ENCODE peak calls at places on chromosomes 5 and 9, in eight cellular contexts. V is AG09309; M is hypothalamus; R is uterus; Q is Ammon's horn; F is H9; P is astrocyte of the hippocampus; Y is activated CD8-positive, alpha-beta T cell treated with anti-CD3 and anti-CD28 coated beads, Interleukin-2, amount 10 ng/mL, durations not matched to agents 7 days and 5 days. I is an unnamed sample.

GRCh38 chr5:131628990-131629389 is 6.0 kb downstream of the RAPGEF6 start:
- DNase-seq in Y (no peak), M (no peak), Q (no peak), P (no peak), F (no peak), R (no peak), V (no peak), I (no peak)

GRCh38 chr5:108093186-108093585 is 288.7 kb downstream of the FBXL17 start:
- DNase-seq in R (no peak), V (no peak), Y (no peak), F (no peak), M (no peak), Q (no peak), P (peak), I (no peak)

GRCh38 chr9:131441441-131441840 is 47.6 kb downstream of the PRRC2B start:
- DNase-seq in P (no peak), Q (no peak), M (no peak), F (no peak), R (no peak), V (no peak), Y (no peak), I (no peak)

GRCh38 chr5:127928053-127928452 is 155.5 kb upstream of the SLC12A2 start:
- DNase-seq in V (no peak), Q (no peak), F (no peak), R (no peak), P (no peak), Y (no peak), M (no peak), I (no peak)

GRCh38 chr5:77356740-77357139 is 135.4 kb downstream of the WDR41 start:
- DNase-seq in V (peak), Q (no peak), M (no peak), Y (no peak), R (no peak), P (peak), F (no peak), I (no peak)

GRCh38 chr5:41788800-41789395 is 81.3 kb downstream of the OXCT1 start:
- DNase-seq in P (peak), R (no peak), Q (no peak), V (no peak), Y (no peak), F (no peak), M (no peak), I (no peak)

GRCh38 chr9:79049371-79049770 is 522.4 kb upstream of the TLE4 start:
- DNase-seq in Q (no peak), F (no peak), Y (no peak), V (no peak), M (no peak), P (no peak), R (no peak), I (no peak)

GRCh38 chr5:111453290-111453689 is 59.0 kb downstream of the STARD4 start:
- DNase-seq in M (no peak), Y (no peak), P (peak), V (no peak), F (no peak), Q (no peak), R (no peak), I (no peak)

GRCh38 chr5:93307557-93307956 is 273.5 kb downstream of the NR2F1-AS1 start:
- DNase-seq in R (no peak), P (no peak), V (peak), Y (no peak), Q (no peak), F (no peak), M (no peak), I (peak)

GRCh38 chr9:110588296-110588695 is 8.8 kb upstream of the SVEP1 start:
- DNase-seq in F (no peak), V (no peak), M (no peak), Y (no peak), R (no peak), Q (no peak), P (no peak), I (no peak)

GRCh38 chr5:58924306-58924705 is 341.4 kb downstream of the RAB3C start:
- DNase-seq in Y (no peak), F (no peak), R (no peak), Q (peak), V (no peak), M (no peak), P (peak), I (no peak)

GRCh38 chr9:128116104-128117083 is 11.1 kb downstream of the PTGES2 start:
- DNase-seq in R (peak), P (no peak), F (no peak), Y (no peak), V (no peak), Q (no peak), M (no peak), I (no peak)

GRCh38 chr9:20376780-20377179 is 245.5 kb downstream of the MLLT3 start:
- DNase-seq in Q (no peak), V (no peak), Y (no peak), M (no peak), P (no peak), R (no peak), F (no peak), I (no peak)

GRCh38 chr9:93960971-93961841 is 6.1 kb upstream of the BARX1 start:
- DNase-seq in Q (no peak), V (no peak), M (no peak), R (no peak), F (no peak), Y (no peak), P (no peak), I (no peak)

GRCh38 chr9:121860744-121861143 is 209.3 kb downstream of the DAB2IP start:
- DNase-seq in M (no peak), Y (no peak), P (peak), F (no peak), V (peak), R (peak), Q (no peak), I (no peak)

GRCh38 chr9:133162802-133163558 is 734 bp downstream of the GBGT1 start:
- DNase-seq in M (no peak), R (no peak), P (no peak), Q (no peak), V (no peak), Y (no peak), F (no peak), I (no peak)

GRCh38 chr5:9284781-9285307 is 261.0 kb downstream of the SEMA5A start:
- DNase-seq in Q (no peak), P (no peak), V (peak), Y (no peak), F (no peak), R (peak), M (no peak), I (no peak)

GRCh38 chr9:18173923-18174322 is 300.0 kb upstream of the ADAMTSL1 start:
- DNase-seq in Q (no peak), M (no peak), F (no peak), V (no peak), P (no peak), Y (no peak), R (no peak), I (no peak)

GRCh38 chr9:111362526-111362925 is 32.5 kb upstream of the OR2K2 start:
- DNase-seq in V (peak), P (no peak), M (no peak), F (no peak), Y (no peak), Q (no peak), R (no peak), I (no peak)

GRCh38 chr9:129253820-129254381 is 75.8 kb upstream of the IER5L start:
- DNase-seq in V (no peak), R (peak), P (peak), Y (no peak), F (no peak), M (peak), Q (peak), I (no peak)

GRCh38 chr9:87950765-87951488 is 23.4 kb downstream of the CDK20 start:
- DNase-seq in P (peak), Q (no peak), R (no peak), Y (no peak), F (no peak), M (no peak), V (no peak), I (no peak)

GRCh38 chr9:16726023-16726422 is 144.4 kb downstream of the BNC2 start:
- DNase-seq in Q (no peak), Y (no peak), R (no peak), M (no peak), V (no peak), P (peak), F (no peak), I (no peak)

GRCh38 chr5:80964491-80964890 is 4.3 kb downstream of the RASGRF2 start:
- DNase-seq in P (peak), R (no peak), Q (no peak), M (no peak), Y (no peak), V (no peak), F (no peak), I (no peak)